ENCODE peak calls at places on chromosomes 3 and 15, in nine cellular contexts. Q is left ventricle myocardium inferior, X is ovary, N is fibroblast of lung, M is brain microvascular endothelial cell, R is IMR-90, H is keratinocyte, D is stomach, K is colonic mucosa. T is an unnamed sample. For H3K36me3, the result is how much of the 10 kb centered on the place peaks cover.

GRCh38 chr3:42685891-42686820 is 819 bp downstream of the KLHL40 start:
- DNase-seq in N (peak), Q (peak), R (no peak), M (no peak), D (no peak), X (no peak), K (no peak), H (no peak), T (no peak)

GRCh38 chr15:27826411-27826810 is 272.7 kb downstream of the OCA2 start:
- DNase-seq in D (no peak), H (no peak), K (no peak), X (no peak), R (no peak), M (no peak), N (peak), Q (no peak), T (no peak)

GRCh38 chr15:45471151-45471550 is 51.4 kb downstream of the SLC30A4 start:
- DNase-seq in X (no peak), K (no peak), N (no peak), R (no peak), Q (no peak), D (no peak), M (no peak), H (no peak), T (no peak)

GRCh38 chr15:70318996-70319465 is 221.3 kb upstream of the TLE3 start:
- DNase-seq in X (no peak), K (no peak), M (peak), D (no peak), N (peak), R (peak), Q (no peak), H (no peak), T (no peak)

GRCh38 chr3:71444028-71444860 is 139.3 kb downstream of the FOXP1 start:
- DNase-seq in N (peak), X (no peak), D (peak), M (peak), R (peak), Q (no peak), K (peak), H (peak), T (peak)

GRCh38 chr3:170740726-170741591 is 129.0 kb downstream of the RPL22L1 start:
- DNase-seq in N (peak), K (peak), R (peak), Q (peak), D (no peak), M (peak), X (peak), H (no peak), T (peak)

GRCh38 chr3:187896664-187897063 is 151.4 kb upstream of the BCL6 start:
- DNase-seq in Q (peak), R (no peak), D (no peak), N (no peak), H (no peak), X (no peak), K (no peak), M (no peak), T (no peak)

GRCh38 chr15:70048578-70048977 is 49.1 kb downstream of the TLE3 start:
- DNase-seq in Q (no peak), N (no peak), M (no peak), D (no peak), R (no peak), H (no peak), K (no peak), X (peak), T (no peak)

GRCh38 chr15:25416693-25417092 is 22.1 kb downstream of the UBE3A start:
- DNase-seq in M (no peak), R (peak), N (peak), H (no peak), D (no peak), K (no peak), X (no peak), Q (no peak), T (no peak)

GRCh38 chr15:34341922-34342736 is 807 bp downstream of the NOP10 start:
- DNase-seq in X (no peak), K (no peak), N (no peak), Q (no peak), H (no peak), D (no peak), R (no peak), M (no peak), T (no peak)

GRCh38 chr3:149771652-149772271 is 19.5 kb upstream of the COMMD2 start:
- DNase-seq in H (no peak), X (peak), Q (no peak), M (peak), D (peak), N (peak), R (peak), K (peak), T (peak)

GRCh38 chr3:20503394-20504082 is 317.5 kb upstream of the SGO1 start:
- DNase-seq in K (no peak), N (no peak), R (no peak), X (no peak), D (no peak), Q (no peak), M (no peak), H (no peak), T (no peak)

GRCh38 chr3:164393171-164393570 is 685.1 kb downstream of the SI start:
- DNase-seq in K (no peak), H (no peak), R (no peak), X (no peak), N (no peak), D (no peak), Q (no peak), M (no peak), T (no peak)

GRCh38 chr3:143538577-143538981 is 309.7 kb downstream of the SLC9A9 start:
- DNase-seq in N (peak), H (no peak), Q (no peak), M (peak), X (no peak), R (peak), D (no peak), K (no peak), T (peak)

GRCh38 chr3:3038201-3038991 is 71.8 kb downstream of the IL5RA start:
- DNase-seq in H (no peak), D (no peak), M (no peak), Q (no peak), R (no peak), K (no peak), N (peak), X (no peak), T (no peak)

GRCh38 chr15:51849866-51850265 is 20.4 kb downstream of the TMOD3 start:
- DNase-seq in H (no peak), R (no peak), D (no peak), M (no peak), Q (no peak), N (no peak), X (no peak), K (no peak), T (no peak)

GRCh38 chr15:33089878-33090757 is 104.4 kb downstream of the FMN1 start:
- DNase-seq in M (peak), K (peak), X (no peak), H (no peak), N (peak), R (peak), D (no peak), Q (no peak), T (no peak)

GRCh38 chr3:1971780-1972179 is 126.9 kb upstream of the CNTN4 start:
- DNase-seq in M (peak), X (no peak), R (no peak), K (no peak), D (no peak), N (peak), Q (no peak), H (no peak), T (no peak)

GRCh38 chr3:98573231-98573728 is 20.1 kb downstream of the CPOX start:
- DNase-seq in N (no peak), M (no peak), Q (no peak), X (no peak), H (no peak), K (no peak), D (no peak), R (peak), T (peak)

GRCh38 chr3:26714485-26714884 is 91.9 kb downstream of the LRRC3B start:
- DNase-seq in D (no peak), X (no peak), K (no peak), Q (no peak), M (no peak), H (no peak), N (no peak), R (no peak), T (no peak)

GRCh38 chr3:195546130-195546560 is 3.0 kb upstream of the PPP1R2 start:
- DNase-seq in Q (no peak), N (peak), R (peak), H (peak), K (no peak), D (peak), M (peak), X (peak), T (peak)

GRCh38 chr3:71063768-71064287 is 519.7 kb downstream of the FOXP1 start:
- DNase-seq in D (no peak), X (no peak), H (no peak), N (peak), M (peak), R (peak), Q (peak), K (peak), T (peak)

GRCh38 chr3:131729561-131729960 is 226.8 kb upstream of the MRPL3 start:
- DNase-seq in N (no peak), H (no peak), Q (no peak), X (no peak), R (no peak), D (no peak), M (no peak), K (no peak), T (peak)

GRCh38 chr3:30141178-30141581 is 465.2 kb upstream of the TGFBR2 start:
- DNase-seq in H (no peak), N (peak), K (no peak), M (no peak), Q (no peak), D (no peak), X (no peak), R (no peak), T (no peak)

GRCh38 chr3:148955544-148956346 is 35.6 kb upstream of the GYG1 start:
- DNase-seq in D (peak), X (peak), K (peak), Q (no peak), M (peak), R (peak), N (peak), H (no peak), T (peak)

GRCh38 chr15:68061578-68061977 is 7.5 kb downstream of the PIAS1 start:
- DNase-seq in M (no peak), Q (no peak), D (no peak), H (no peak), K (no peak), R (no peak), X (no peak), N (no peak), T (no peak)

GRCh38 chr15:92637621-92638020 is 18.0 kb downstream of the FAM174B start:
- DNase-seq in R (no peak), Q (no peak), M (no peak), X (peak), K (no peak), H (no peak), N (no peak), D (peak), T (no peak)

GRCh38 chr3:170539886-170540285 is 46.0 kb downstream of the SLC7A14 start:
- DNase-seq in X (no peak), M (peak), R (no peak), N (no peak), D (no peak), K (no peak), H (no peak), Q (no peak), T (no peak)

GRCh38 chr3:3305087-3305486 is 125.6 kb upstream of the CRBN start:
- DNase-seq in K (no peak), R (no peak), N (no peak), H (no peak), Q (no peak), X (no peak), D (no peak), M (no peak), T (no peak)

GRCh38 chr3:31402118-31402517 is 130.6 kb upstream of the STT3B start:
- DNase-seq in M (no peak), N (no peak), D (no peak), K (no peak), X (no peak), R (no peak), H (no peak), Q (no peak), T (no peak)

GRCh38 chr3:45987368-45988099 is 8.1 kb downstream of the FYCO1 start:
- DNase-seq in R (peak), K (no peak), M (no peak), X (peak), H (no peak), D (no peak), N (peak), Q (no peak), T (peak)

GRCh38 chr3:12817341-12817705 is 20.8 kb downstream of the CAND2 start:
- DNase-seq in D (no peak), N (no peak), X (no peak), M (no peak), Q (peak), H (no peak), R (no peak), K (no peak), T (no peak)

GRCh38 chr15:35630570-35630969 is 84.6 kb upstream of the DPH6 start:
- DNase-seq in H (no peak), X (no peak), Q (peak), M (no peak), K (no peak), R (no peak), D (no peak), N (peak), T (peak)

GRCh38 chr3:108090066-108090700 is 648 bp downstream of the CD47 start:
- DNase-seq in M (no peak), Q (peak), R (peak), D (peak), K (peak), N (peak), H (no peak), X (no peak), T (peak)

GRCh38 chr3:11671648-11672100 is 28.0 kb upstream of the VGLL4 start:
- DNase-seq in K (peak), X (no peak), Q (peak), R (peak), D (no peak), M (no peak), H (no peak), N (peak), T (peak)

GRCh38 chr3:99863002-99863401 is 45.3 kb downstream of the CMSS1 start:
- DNase-seq in M (no peak), N (no peak), Q (no peak), K (no peak), R (no peak), X (no peak), D (no peak), H (no peak), T (no peak)
- H3K36me3 ChIP-seq in M (under half), N (under half), Q (under half), K (under half), R (under half), X (under half), D (under half), H (under half), T (under half)

GRCh38 chr3:52036829-52037228 is 19.5 kb downstream of the DUSP7 start:
- DNase-seq in Q (no peak), M (no peak), R (no peak), X (no peak), H (no peak), D (no peak), K (no peak), N (no peak), T (peak)
- TF ChIP-seq CTCF in Q (no peak), M (peak), R (no peak), X (no peak), H (no peak), D (no peak), K (no peak), N (no peak), T (no peak)

GRCh38 chr15:41056810-41057209 is 59.3 kb downstream of the INO80 start:
- DNase-seq in K (no peak), Q (no peak), M (no peak), H (no peak), D (no peak), N (no peak), X (no peak), R (no peak), T (no peak)

GRCh38 chr15:41066516-41066915 is 49.6 kb downstream of the INO80 start:
- DNase-seq in M (no peak), Q (no peak), N (no peak), D (no peak), K (no peak), X (no peak), H (no peak), R (no peak), T (no peak)

GRCh38 chr15:41055706-41056105 is 60.4 kb downstream of the INO80 start:
- DNase-seq in K (no peak), X (no peak), D (no peak), M (no peak), Q (no peak), H (no peak), R (no peak), N (no peak), T (no peak)

GRCh38 chr15:41061667-41062066 is 54.4 kb downstream of the INO80 start:
- DNase-seq in Q (no peak), D (no peak), X (no peak), R (no peak), H (no peak), N (no peak), K (no peak), M (no peak), T (no peak)
- H3K36me3 ChIP-seq in Q (half or more), D (half or more), X (under half), R (half or more), H (under half), N (under half), K (under half), M (under half), T (under half)

DNA sequence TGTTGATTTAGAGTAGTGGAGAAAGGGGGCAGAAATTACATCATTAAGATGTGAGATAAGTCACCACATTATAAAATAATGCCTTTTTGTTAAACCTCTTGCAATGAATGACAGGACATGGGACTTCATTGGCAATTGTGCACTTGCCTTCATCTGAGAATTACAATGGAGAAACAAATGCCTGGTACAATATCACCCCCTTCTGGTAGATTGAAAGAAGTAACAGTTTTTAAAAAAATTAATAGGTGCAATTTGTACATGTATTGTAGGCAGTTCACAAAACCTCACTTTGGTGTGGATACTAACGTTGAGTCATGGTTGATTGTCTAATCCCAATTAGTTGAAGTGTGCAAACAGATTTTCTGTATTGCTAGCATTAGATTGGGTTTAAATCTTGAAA is 4.6 kb upstream of the P2RY14 start:
- DNase-seq in M (peak), D (no peak), K (no peak), H (no peak), X (no peak), N (peak), Q (no peak), R (peak), T (peak)
- TF ChIP-seq CTCF in M (peak), D (peak), K (peak), H (no peak), X (peak), N (peak), Q (peak), R (peak), T (peak)

GRCh38 chr15:83044156-83044555 is 22.9 kb downstream of the BTBD1 start:
- DNase-seq in N (no peak), M (no peak), D (no peak), H (no peak), R (no peak), X (no peak), K (no peak), Q (no peak), T (no peak)

DNA sequence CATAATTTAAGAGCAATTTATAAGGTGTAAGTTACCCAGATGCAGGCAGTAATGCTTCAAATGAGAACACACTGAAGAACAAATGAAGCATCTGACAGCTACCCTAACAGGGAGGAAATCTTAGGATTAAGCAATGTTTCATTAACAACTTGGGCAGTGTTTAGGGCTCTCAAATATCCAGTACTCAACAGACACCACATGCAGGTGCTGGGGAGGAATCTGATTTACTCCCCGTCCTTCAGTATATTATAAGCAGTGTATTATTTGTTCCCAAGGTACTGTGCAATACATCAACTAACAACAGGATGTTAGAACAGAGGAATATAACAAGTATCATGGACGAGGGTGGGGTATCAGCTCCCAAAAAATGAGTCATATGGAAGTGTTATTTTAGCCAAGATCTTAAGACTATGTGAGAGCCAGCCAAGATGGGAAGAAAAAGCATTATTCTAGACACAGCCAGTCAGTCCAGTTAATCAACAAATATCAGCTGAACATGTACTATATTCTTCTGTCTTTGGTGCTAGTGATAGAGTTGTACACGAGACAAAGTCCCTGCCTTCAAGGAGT is 20.4 kb downstream of the BTBD1 start:
- DNase-seq in X (no peak), D (no peak), M (peak), Q (no peak), R (peak), H (no peak), K (no peak), N (peak), T (peak)
- H3K36me3 ChIP-seq in X (under half), D (half or more), M (under half), Q (half or more), R (under half), H (under half), K (under half), N (under half), T (under half)

GRCh38 chr15:98800437-98801233 is 152.3 kb downstream of the IGF1R start:
- DNase-seq in Q (no peak), X (no peak), K (peak), M (peak), D (peak), N (peak), H (no peak), R (peak), T (peak)
- TF ChIP-seq CTCF in Q (no peak), X (no peak), K (no peak), M (no peak), D (no peak), N (no peak), H (no peak), R (no peak), T (no peak)

DNA sequence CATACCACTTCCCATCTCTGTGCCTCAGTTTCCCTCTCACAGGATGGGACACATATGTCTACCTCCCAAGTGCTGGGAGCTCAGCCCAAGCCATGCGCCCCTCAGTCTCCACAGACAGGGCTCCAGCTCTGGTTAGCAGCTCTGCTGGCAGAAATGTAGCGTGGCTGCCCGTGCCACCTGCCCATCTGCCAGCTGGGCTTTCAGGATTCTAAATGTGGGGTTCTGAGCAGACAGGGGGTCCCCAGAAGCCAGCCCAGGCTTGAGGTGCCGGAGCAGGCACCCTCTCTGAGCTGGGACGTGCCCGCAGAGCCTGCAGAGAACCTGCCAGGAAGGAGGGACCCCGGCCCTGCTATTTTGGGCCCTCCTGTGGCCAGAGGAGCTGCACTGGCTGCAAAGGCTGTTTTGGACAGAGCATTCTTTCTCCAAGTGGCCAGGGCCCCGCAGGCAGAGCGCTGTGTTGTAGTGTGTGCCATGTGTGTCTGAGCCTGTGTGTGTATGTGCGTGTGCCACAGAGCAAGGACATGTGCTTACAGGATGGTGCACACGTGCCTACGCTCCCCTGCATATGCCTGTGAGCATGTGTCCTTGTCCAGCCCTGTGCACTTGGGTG is 31.7 kb downstream of the PSTPIP1 start:
- DNase-seq in M (no peak), R (no peak), D (no peak), K (peak), N (no peak), Q (no peak), X (peak), H (no peak), T (no peak)
- H3K36me3 ChIP-seq in M (under half), R (under half), D (under half), K (under half), N (under half), Q (under half), X (under half), H (under half), T (under half)

DNA sequence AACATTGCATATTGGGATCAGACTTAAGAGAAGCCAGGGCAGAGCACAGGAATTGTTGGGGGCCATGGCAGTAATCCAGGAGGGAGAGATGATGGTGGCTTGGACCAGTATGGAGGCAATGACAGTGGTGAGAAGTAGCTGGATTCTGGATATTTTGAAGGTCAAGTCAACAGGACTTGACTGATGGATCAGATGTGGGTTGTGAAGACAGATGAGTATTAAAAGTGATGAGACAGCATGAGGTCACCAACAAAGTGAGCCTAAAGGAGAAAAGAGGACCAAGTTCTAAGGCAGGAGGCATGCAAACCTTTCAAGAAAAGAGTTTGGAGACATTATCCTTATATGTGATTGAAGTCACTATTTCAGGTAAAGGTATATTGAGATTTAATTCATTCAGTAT is 56.6 kb upstream of the TIPARP start:
- DNase-seq in M (no peak), K (no peak), Q (no peak), N (no peak), R (no peak), X (no peak), H (no peak), D (no peak), T (no peak)
- TF ChIP-seq CTCF in M (no peak), K (no peak), Q (no peak), N (no peak), R (no peak), X (no peak), H (no peak), D (no peak), T (no peak)

T was measured in cardiac muscle cell.